ENCODE peak calls at places on chromosomes 4 and X, in eight cellular contexts. E is lower lobe of right lung, Z is mucosa of descending colon, U is heart left ventricle, W is HepG2, X is pancreas, F is natural killer cell, P is left lung. Q is an unnamed sample.

GRCh38 chr4:147480891-147481576 is at the start of gene EDNRA:
- ATAC-seq in E (peak), Z (peak), U (peak), W (peak), X (peak), F (no peak), P (peak), Q (peak)

GRCh38 chr4:26302390-26302897 is 18.4 kb upstream of the RBPJ start:
- ATAC-seq in E (peak), Z (no peak), U (peak), W (no peak), X (no peak), F (no peak), P (peak), Q (peak)

GRCh38 chr4:83334425-83335241 is at the start of gene HPSE:
- ATAC-seq in E (peak), Z (peak), U (peak), W (peak), X (peak), F (peak), P (peak), Q (peak)

GRCh38 chr4:42736538-42736937 is 79.6 kb upstream of the ATP8A1 start:
- ATAC-seq in E (no peak), Z (no peak), U (no peak), W (no peak), X (no peak), F (no peak), P (no peak), Q (no peak)

GRCh38 chrX:151030845-151031244 is 47.7 kb downstream of the HMGB3 start:
- ATAC-seq in E (no peak), Z (no peak), U (no peak), W (no peak), X (no peak), F (no peak), P (no peak), Q (no peak)

GRCh38 chr4:102420563-102421221 is 75.4 kb upstream of the SLC39A8 start:
- ATAC-seq in E (no peak), Z (no peak), U (no peak), W (no peak), X (no peak), F (no peak), P (no peak), Q (no peak)

GRCh38 chr4:171751538-171751937 is 61.7 kb upstream of the GALNTL6 start:
- ATAC-seq in E (no peak), Z (no peak), U (no peak), W (no peak), X (no peak), F (no peak), P (no peak), Q (no peak)

GRCh38 chr4:13615162-13615561 is 12.4 kb downstream of the BOD1L1 start:
- ATAC-seq in E (no peak), Z (peak), U (no peak), W (no peak), X (no peak), F (no peak), P (no peak), Q (no peak)

GRCh38 chr4:87103086-87103485 is 117.3 kb downstream of the KLHL8 start:
- ATAC-seq in E (no peak), Z (no peak), U (no peak), W (no peak), X (no peak), F (no peak), P (no peak), Q (no peak)

DNA sequence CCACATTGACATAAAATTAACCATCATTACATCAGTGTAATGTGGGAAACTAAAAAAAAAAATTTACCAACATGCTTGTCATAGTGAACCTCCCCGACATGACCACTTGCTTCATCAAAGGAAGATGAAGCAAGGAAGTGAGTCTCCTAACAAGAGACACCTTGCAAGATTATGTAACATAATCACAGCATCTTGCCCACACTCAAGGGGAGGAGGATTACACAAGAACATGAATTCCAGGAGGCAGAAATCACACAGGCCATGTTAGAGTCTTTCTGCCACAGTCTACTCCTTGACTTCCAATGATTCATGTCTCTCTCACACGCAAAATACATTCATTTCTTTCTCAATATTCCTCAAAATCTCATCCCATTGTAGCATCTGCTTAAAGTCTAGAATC is 93.3 kb downstream of the AKAP4 start:
- ATAC-seq in E (no peak), Z (no peak), U (no peak), W (no peak), X (no peak), F (no peak), P (no peak), Q (no peak)
- TF ChIP-seq CTCF in E (no peak), Z (no peak), U (no peak), W (no peak), X (no peak), F (no peak), P (no peak), Q (no peak)

GRCh38 chr4:33878710-33879109 is 2365.6 kb downstream of the ARAP2 start:
- ATAC-seq in E (no peak), Z (no peak), U (no peak), W (no peak), X (no peak), F (no peak), P (no peak), Q (no peak)
- TF ChIP-seq CTCF in E (no peak), Z (no peak), U (no peak), W (no peak), X (no peak), F (no peak), P (no peak), Q (no peak)

DNA sequence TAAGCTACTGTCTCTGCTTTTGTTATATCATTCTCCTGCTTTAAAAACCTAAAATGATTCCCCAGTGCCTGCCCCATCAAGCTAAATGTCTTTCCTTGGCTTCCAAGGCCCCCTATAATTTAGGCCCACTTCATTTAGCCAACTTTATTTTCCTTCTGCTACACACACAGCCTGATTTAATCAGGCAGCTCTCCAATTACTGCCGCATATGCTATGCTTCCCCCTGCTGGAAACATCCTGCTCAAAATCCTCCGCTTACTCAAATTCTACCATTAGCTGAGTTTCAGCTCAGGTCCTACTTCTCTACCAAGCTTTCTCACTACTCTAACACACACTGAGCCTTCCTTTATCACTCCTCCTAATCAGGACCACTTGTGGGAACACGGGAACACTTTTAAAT is 17.0 kb downstream of the LAMP2 start:
- ATAC-seq in E (no peak), Z (peak), U (no peak), W (peak), X (peak), F (no peak), P (peak), Q (no peak)
- TF ChIP-seq CTCF in E (no peak), Z (no peak), U (peak), W (peak), X (no peak), F (no peak), P (no peak), Q (peak)

GRCh38 chr4:16573181-16573580 is 325.3 kb downstream of the LDB2 start:
- ATAC-seq in E (no peak), Z (no peak), U (no peak), W (no peak), X (no peak), F (no peak), P (no peak), Q (peak)
- TF ChIP-seq CTCF in E (no peak), Z (no peak), U (no peak), W (no peak), X (no peak), F (no peak), P (no peak), Q (no peak)

GRCh38 chr4:11420327-11420726 is 8.4 kb downstream of the HS3ST1 start:
- ATAC-seq in E (no peak), Z (peak), U (no peak), W (no peak), X (no peak), F (no peak), P (no peak), Q (no peak)

GRCh38 chr4:11416071-11416766 is 12.5 kb downstream of the HS3ST1 start:
- ATAC-seq in E (no peak), Z (no peak), U (peak), W (no peak), X (no peak), F (no peak), P (no peak), Q (no peak)

GRCh38 chr4:11421116-11421515 is 7.6 kb downstream of the HS3ST1 start:
- ATAC-seq in E (no peak), Z (no peak), U (no peak), W (no peak), X (no peak), F (no peak), P (no peak), Q (no peak)

GRCh38 chr4:11416767-11417113 is 12.0 kb downstream of the HS3ST1 start:
- ATAC-seq in E (no peak), Z (no peak), U (no peak), W (no peak), X (no peak), F (no peak), P (no peak), Q (no peak)

DNA sequence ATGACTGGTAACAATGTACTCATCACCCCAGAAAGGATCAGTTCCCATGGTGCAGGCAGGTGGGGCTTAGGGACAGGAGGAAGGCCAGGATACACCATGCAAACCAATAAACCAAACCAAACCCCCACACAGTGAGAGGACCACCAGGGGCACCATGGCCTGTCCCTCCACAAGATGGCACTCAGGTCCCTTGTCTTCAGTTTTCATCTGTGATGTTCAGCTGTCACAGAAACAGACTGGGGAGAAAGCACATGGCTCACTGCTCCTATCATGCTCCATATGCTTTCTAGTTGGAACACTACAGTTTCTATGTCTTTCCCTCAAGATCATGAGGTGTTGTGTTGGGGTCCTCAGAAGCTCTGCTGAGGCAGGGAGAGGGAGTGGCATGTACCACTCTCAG is 10.1 kb downstream of the HS3ST1 start:
- ATAC-seq in E (no peak), Z (no peak), U (peak), W (no peak), X (no peak), F (no peak), P (no peak), Q (no peak)
- TF ChIP-seq CTCF in E (peak), Z (no peak), U (no peak), W (no peak), X (no peak), F (no peak), P (no peak), Q (no peak)